ENCODE peak calls at places on chromosomes 4 and X, in seven cellular contexts. One of them, this sample, is unnamed.

GRCh38 chr4:38371391-38371851 is 292.6 kb upstream of the KLF3 start:
- DNase-seq in CD4-positive, CD25-positive, alpha-beta regulatory T cell: no peak
- DNase-seq in stimulated activated naive CD8-positive, alpha-beta T cell treated with anti-CD3 and anti-CD28 coated beads, Interleukin-15, Interleukin-2, amounts not matched to agents 100 U/mL and 50 U/mL, for 24 hours: no peak
- DNase-seq in hypothalamus: no peak
- DNase-seq in stimulated activated naive B cell treated with anti-CD40 and anti-IgM and Interleukin-4, amounts not matched to agents 10 μg/mL and 1 μg/mL and 100 μg/mL, for 72 hours: no peak
- DNase-seq in foreskin fibroblast: peak; percentile 46
- DNase-seq in globus pallidus: no peak
- DNase-seq in this sample: no peak

GRCh38 chrX:153871946-153872878 is 13.8 kb downstream of the L1CAM start:
- DNase-seq in hypothalamus: no peak
- DNase-seq in stimulated activated naive B cell treated with anti-CD40 and anti-IgM and Interleukin-4, amounts not matched to agents 10 μg/mL and 1 μg/mL and 100 μg/mL, for 72 hours: no peak
- DNase-seq in stimulated activated naive CD8-positive, alpha-beta T cell treated with anti-CD3 and anti-CD28 coated beads, Interleukin-15, Interleukin-2, amounts not matched to agents 100 U/mL and 50 U/mL, for 24 hours: no peak
- DNase-seq in globus pallidus: no peak
- DNase-seq in foreskin fibroblast: no peak
- DNase-seq in CD4-positive, CD25-positive, alpha-beta regulatory T cell: no peak
- DNase-seq in this sample: no peak

GRCh38 chr4:41746025-41746439 is 2.5 kb downstream of the PHOX2B start:
- DNase-seq in globus pallidus: no peak
- DNase-seq in hypothalamus: no peak
- DNase-seq in CD4-positive, CD25-positive, alpha-beta regulatory T cell: no peak
- DNase-seq in foreskin fibroblast: peak; percentile 34
- DNase-seq in stimulated activated naive B cell treated with anti-CD40 and anti-IgM and Interleukin-4, amounts not matched to agents 10 μg/mL and 1 μg/mL and 100 μg/mL, for 72 hours: no peak
- DNase-seq in stimulated activated naive CD8-positive, alpha-beta T cell treated with anti-CD3 and anti-CD28 coated beads, Interleukin-15, Interleukin-2, amounts not matched to agents 100 U/mL and 50 U/mL, for 24 hours: no peak
- DNase-seq in this sample: no peak

GRCh38 chrX:367866-368265 is 18.8 kb downstream of the PPP2R3B start:
- DNase-seq in globus pallidus: no peak
- DNase-seq in foreskin fibroblast: no peak
- DNase-seq in stimulated activated naive CD8-positive, alpha-beta T cell treated with anti-CD3 and anti-CD28 coated beads, Interleukin-15, Interleukin-2, amounts not matched to agents 100 U/mL and 50 U/mL, for 24 hours: no peak
- DNase-seq in stimulated activated naive B cell treated with anti-CD40 and anti-IgM and Interleukin-4, amounts not matched to agents 10 μg/mL and 1 μg/mL and 100 μg/mL, for 72 hours: no peak
- DNase-seq in CD4-positive, CD25-positive, alpha-beta regulatory T cell: no peak
- DNase-seq in hypothalamus: no peak
- DNase-seq in this sample: no peak

GRCh38 chr4:28082686-28083390 is 1222.2 kb downstream of the STIM2 start:
- DNase-seq in stimulated activated naive B cell treated with anti-CD40 and anti-IgM and Interleukin-4, amounts not matched to agents 10 μg/mL and 1 μg/mL and 100 μg/mL, for 72 hours: no peak
- DNase-seq in stimulated activated naive CD8-positive, alpha-beta T cell treated with anti-CD3 and anti-CD28 coated beads, Interleukin-15, Interleukin-2, amounts not matched to agents 100 U/mL and 50 U/mL, for 24 hours: no peak
- DNase-seq in globus pallidus: no peak
- DNase-seq in foreskin fibroblast: no peak
- DNase-seq in hypothalamus: no peak
- DNase-seq in CD4-positive, CD25-positive, alpha-beta regulatory T cell: no peak
- DNase-seq in this sample: no peak

GRCh38 chr4:134544303-134544761 is 342.7 kb upstream of the PABPC4L start:
- DNase-seq in stimulated activated naive B cell treated with anti-CD40 and anti-IgM and Interleukin-4, amounts not matched to agents 10 μg/mL and 1 μg/mL and 100 μg/mL, for 72 hours: no peak
- DNase-seq in CD4-positive, CD25-positive, alpha-beta regulatory T cell: no peak
- DNase-seq in hypothalamus: no peak
- DNase-seq in foreskin fibroblast: peak; percentile 3
- DNase-seq in globus pallidus: no peak
- DNase-seq in stimulated activated naive CD8-positive, alpha-beta T cell treated with anti-CD3 and anti-CD28 coated beads, Interleukin-15, Interleukin-2, amounts not matched to agents 100 U/mL and 50 U/mL, for 24 hours: no peak
- DNase-seq in this sample: peak; percentile 7

GRCh38 chrX:45240334-45240733 is 39.7 kb upstream of the DIPK2B start:
- DNase-seq in stimulated activated naive B cell treated with anti-CD40 and anti-IgM and Interleukin-4, amounts not matched to agents 10 μg/mL and 1 μg/mL and 100 μg/mL, for 72 hours: no peak
- DNase-seq in hypothalamus: no peak
- DNase-seq in stimulated activated naive CD8-positive, alpha-beta T cell treated with anti-CD3 and anti-CD28 coated beads, Interleukin-15, Interleukin-2, amounts not matched to agents 100 U/mL and 50 U/mL, for 24 hours: no peak
- DNase-seq in CD4-positive, CD25-positive, alpha-beta regulatory T cell: no peak
- DNase-seq in foreskin fibroblast: no peak
- DNase-seq in globus pallidus: peak; percentile 8
- DNase-seq in this sample: no peak

GRCh38 chr4:143291334-143291733 is 45.3 kb upstream of the GAB1 start:
- DNase-seq in stimulated activated naive CD8-positive, alpha-beta T cell treated with anti-CD3 and anti-CD28 coated beads, Interleukin-15, Interleukin-2, amounts not matched to agents 100 U/mL and 50 U/mL, for 24 hours: no peak
- DNase-seq in globus pallidus: no peak
- DNase-seq in hypothalamus: no peak
- DNase-seq in CD4-positive, CD25-positive, alpha-beta regulatory T cell: no peak
- DNase-seq in stimulated activated naive B cell treated with anti-CD40 and anti-IgM and Interleukin-4, amounts not matched to agents 10 μg/mL and 1 μg/mL and 100 μg/mL, for 72 hours: no peak
- DNase-seq in foreskin fibroblast: no peak
- DNase-seq in this sample: no peak

GRCh38 chr4:138901177-138901576 is 114.4 kb upstream of the NOCT start:
- DNase-seq in stimulated activated naive CD8-positive, alpha-beta T cell treated with anti-CD3 and anti-CD28 coated beads, Interleukin-15, Interleukin-2, amounts not matched to agents 100 U/mL and 50 U/mL, for 24 hours: no peak
- DNase-seq in foreskin fibroblast: no peak
- DNase-seq in globus pallidus: no peak
- DNase-seq in hypothalamus: no peak
- DNase-seq in stimulated activated naive B cell treated with anti-CD40 and anti-IgM and Interleukin-4, amounts not matched to agents 10 μg/mL and 1 μg/mL and 100 μg/mL, for 72 hours: no peak
- DNase-seq in CD4-positive, CD25-positive, alpha-beta regulatory T cell: no peak
- DNase-seq in this sample: no peak

GRCh38 chr4:38144029-38144428 is 183.8 kb downstream of the PTTG2 start:
- DNase-seq in hypothalamus: no peak
- DNase-seq in stimulated activated naive CD8-positive, alpha-beta T cell treated with anti-CD3 and anti-CD28 coated beads, Interleukin-15, Interleukin-2, amounts not matched to agents 100 U/mL and 50 U/mL, for 24 hours: no peak
- DNase-seq in stimulated activated naive B cell treated with anti-CD40 and anti-IgM and Interleukin-4, amounts not matched to agents 10 μg/mL and 1 μg/mL and 100 μg/mL, for 72 hours: no peak
- DNase-seq in CD4-positive, CD25-positive, alpha-beta regulatory T cell: no peak
- DNase-seq in globus pallidus: no peak
- DNase-seq in foreskin fibroblast: no peak
- DNase-seq in this sample: no peak

GRCh38 chr4:156790866-156791265 is 180.7 kb downstream of the PDGFC start:
- DNase-seq in CD4-positive, CD25-positive, alpha-beta regulatory T cell: no peak
- DNase-seq in hypothalamus: no peak
- DNase-seq in stimulated activated naive CD8-positive, alpha-beta T cell treated with anti-CD3 and anti-CD28 coated beads, Interleukin-15, Interleukin-2, amounts not matched to agents 100 U/mL and 50 U/mL, for 24 hours: no peak
- DNase-seq in foreskin fibroblast: peak; percentile 83
- DNase-seq in globus pallidus: no peak
- DNase-seq in stimulated activated naive B cell treated with anti-CD40 and anti-IgM and Interleukin-4, amounts not matched to agents 10 μg/mL and 1 μg/mL and 100 μg/mL, for 72 hours: no peak
- DNase-seq in this sample: no peak

GRCh38 chr4:66956426-66956825 is 588.9 kb downstream of the CENPC start:
- DNase-seq in hypothalamus: no peak
- DNase-seq in globus pallidus: no peak
- DNase-seq in stimulated activated naive CD8-positive, alpha-beta T cell treated with anti-CD3 and anti-CD28 coated beads, Interleukin-15, Interleukin-2, amounts not matched to agents 100 U/mL and 50 U/mL, for 24 hours: no peak
- DNase-seq in stimulated activated naive B cell treated with anti-CD40 and anti-IgM and Interleukin-4, amounts not matched to agents 10 μg/mL and 1 μg/mL and 100 μg/mL, for 72 hours: no peak
- DNase-seq in foreskin fibroblast: no peak
- DNase-seq in CD4-positive, CD25-positive, alpha-beta regulatory T cell: no peak
- DNase-seq in this sample: no peak

GRCh38 chr4:128285085-128286023 is 2.3 kb downstream of the PGRMC2 start:
- DNase-seq in hypothalamus: no peak
- DNase-seq in CD4-positive, CD25-positive, alpha-beta regulatory T cell: no peak
- DNase-seq in globus pallidus: no peak
- DNase-seq in stimulated activated naive CD8-positive, alpha-beta T cell treated with anti-CD3 and anti-CD28 coated beads, Interleukin-15, Interleukin-2, amounts not matched to agents 100 U/mL and 50 U/mL, for 24 hours: no peak
- DNase-seq in foreskin fibroblast: peak; percentile 57
- DNase-seq in stimulated activated naive B cell treated with anti-CD40 and anti-IgM and Interleukin-4, amounts not matched to agents 10 μg/mL and 1 μg/mL and 100 μg/mL, for 72 hours: no peak
- DNase-seq in this sample: peak; percentile 29

GRCh38 chrX:150364347-150365050 is 1.4 kb downstream of the MAMLD1 start:
- DNase-seq in CD4-positive, CD25-positive, alpha-beta regulatory T cell: no peak
- DNase-seq in foreskin fibroblast: peak; percentile 42
- DNase-seq in hypothalamus: no peak
- DNase-seq in globus pallidus: peak; percentile 45
- DNase-seq in stimulated activated naive CD8-positive, alpha-beta T cell treated with anti-CD3 and anti-CD28 coated beads, Interleukin-15, Interleukin-2, amounts not matched to agents 100 U/mL and 50 U/mL, for 24 hours: peak; percentile 17
- DNase-seq in stimulated activated naive B cell treated with anti-CD40 and anti-IgM and Interleukin-4, amounts not matched to agents 10 μg/mL and 1 μg/mL and 100 μg/mL, for 72 hours: peak; percentile 27
- DNase-seq in this sample: peak; percentile 19

GRCh38 chr4:104262678-104263077 is 232.0 kb downstream of the CXXC4 start:
- DNase-seq in CD4-positive, CD25-positive, alpha-beta regulatory T cell: no peak
- DNase-seq in hypothalamus: no peak
- DNase-seq in foreskin fibroblast: no peak
- DNase-seq in globus pallidus: peak; percentile 62
- DNase-seq in stimulated activated naive CD8-positive, alpha-beta T cell treated with anti-CD3 and anti-CD28 coated beads, Interleukin-15, Interleukin-2, amounts not matched to agents 100 U/mL and 50 U/mL, for 24 hours: no peak
- DNase-seq in stimulated activated naive B cell treated with anti-CD40 and anti-IgM and Interleukin-4, amounts not matched to agents 10 μg/mL and 1 μg/mL and 100 μg/mL, for 72 hours: no peak
- DNase-seq in this sample: no peak

GRCh38 chr4:26031704-26032103 is 117.7 kb downstream of the SMIM20 start:
- DNase-seq in foreskin fibroblast: no peak
- DNase-seq in globus pallidus: no peak
- DNase-seq in CD4-positive, CD25-positive, alpha-beta regulatory T cell: no peak
- DNase-seq in hypothalamus: no peak
- DNase-seq in stimulated activated naive B cell treated with anti-CD40 and anti-IgM and Interleukin-4, amounts not matched to agents 10 μg/mL and 1 μg/mL and 100 μg/mL, for 72 hours: no peak
- DNase-seq in stimulated activated naive CD8-positive, alpha-beta T cell treated with anti-CD3 and anti-CD28 coated beads, Interleukin-15, Interleukin-2, amounts not matched to agents 100 U/mL and 50 U/mL, for 24 hours: no peak
- DNase-seq in this sample: no peak

GRCh38 chr4:42750091-42750490 is 93.2 kb upstream of the ATP8A1 start:
- DNase-seq in CD4-positive, CD25-positive, alpha-beta regulatory T cell: no peak
- DNase-seq in stimulated activated naive B cell treated with anti-CD40 and anti-IgM and Interleukin-4, amounts not matched to agents 10 μg/mL and 1 μg/mL and 100 μg/mL, for 72 hours: no peak
- DNase-seq in foreskin fibroblast: no peak
- DNase-seq in hypothalamus: no peak
- DNase-seq in stimulated activated naive CD8-positive, alpha-beta T cell treated with anti-CD3 and anti-CD28 coated beads, Interleukin-15, Interleukin-2, amounts not matched to agents 100 U/mL and 50 U/mL, for 24 hours: peak; percentile 7
- DNase-seq in globus pallidus: peak; percentile 69
- DNase-seq in this sample: peak; percentile 10

GRCh38 chr4:187071896-187072295 is 348.2 kb upstream of the FAT1 start:
- DNase-seq in foreskin fibroblast: no peak
- DNase-seq in stimulated activated naive B cell treated with anti-CD40 and anti-IgM and Interleukin-4, amounts not matched to agents 10 μg/mL and 1 μg/mL and 100 μg/mL, for 72 hours: no peak
- DNase-seq in CD4-positive, CD25-positive, alpha-beta regulatory T cell: no peak
- DNase-seq in hypothalamus: no peak
- DNase-seq in stimulated activated naive CD8-positive, alpha-beta T cell treated with anti-CD3 and anti-CD28 coated beads, Interleukin-15, Interleukin-2, amounts not matched to agents 100 U/mL and 50 U/mL, for 24 hours: no peak
- DNase-seq in globus pallidus: no peak
- DNase-seq in this sample: peak; percentile 3

GRCh38 chrX:129359269-129359668 is 164.0 kb downstream of the SMARCA1 start:
- DNase-seq in globus pallidus: no peak
- DNase-seq in hypothalamus: no peak
- DNase-seq in foreskin fibroblast: peak; percentile 1
- DNase-seq in stimulated activated naive B cell treated with anti-CD40 and anti-IgM and Interleukin-4, amounts not matched to agents 10 μg/mL and 1 μg/mL and 100 μg/mL, for 72 hours: no peak
- DNase-seq in stimulated activated naive CD8-positive, alpha-beta T cell treated with anti-CD3 and anti-CD28 coated beads, Interleukin-15, Interleukin-2, amounts not matched to agents 100 U/mL and 50 U/mL, for 24 hours: no peak
- DNase-seq in CD4-positive, CD25-positive, alpha-beta regulatory T cell: no peak
- DNase-seq in this sample: no peak

This sample was measured in G401.